ENCODE peak calls at places on chromosomes 11 and 22, in six cellular contexts. T is tibial nerve, D is stomach, E is HepG2, Y is A549, V is H1. L is an unnamed sample.

GRCh38 chr11:4636962-4637661 is at the start of gene OR51D1:
- DNase-seq in T (peak; percentile 69), D (peak; percentile 79), E (peak; percentile 41), Y (peak; percentile 66), V (peak; percentile 33), L (no peak)

GRCh38 chr11:126375726-126376125 is 20.2 kb downstream of the ST3GAL4 start:
- DNase-seq in T (no peak), D (no peak), E (no peak), Y (no peak), V (no peak), L (no peak)

GRCh38 chr11:96155627-96156378 is 187.2 kb downstream of the MAML2 start:
- DNase-seq in T (peak; percentile 79), D (peak; percentile 34), E (peak; percentile 64), Y (peak; percentile 76), V (no peak), L (peak; percentile 81)

GRCh38 chr22:45212306-45212709 is 28.4 kb downstream of the KIAA0930 start:
- DNase-seq in T (peak; percentile 44), D (peak; percentile 38), E (no peak), Y (peak; percentile 74), V (no peak), L (no peak)

GRCh38 chr11:6943131-6943530 is 16.9 kb downstream of the ZNF215 start:
- DNase-seq in T (no peak), D (no peak), E (no peak), Y (no peak), V (no peak), L (no peak)

GRCh38 chr11:95671768-95672167 is 117.8 kb downstream of the FAM76B start:
- DNase-seq in T (no peak), D (no peak), E (no peak), Y (no peak), V (no peak), L (no peak)

GRCh38 chr22:46027219-46028068 is 50.5 kb upstream of the WNT7B start:
- DNase-seq in T (no peak), D (peak; percentile 76), E (peak; percentile 46), Y (no peak), V (no peak), L (peak; percentile 82)

GRCh38 chr11:3202305-3202704 is 16.3 kb downstream of the MRGPRG start:
- DNase-seq in T (no peak), D (no peak), E (no peak), Y (no peak), V (no peak), L (no peak)

GRCh38 chr22:24695958-24696511 is 78.5 kb downstream of the PIWIL3 start:
- DNase-seq in T (no peak), D (peak; percentile 47), E (no peak), Y (no peak), V (no peak), L (no peak)

GRCh38 chr11:115126515-115127208 is 377.6 kb downstream of the CADM1 start:
- DNase-seq in T (no peak), D (no peak), E (no peak), Y (no peak), V (no peak), L (no peak)

GRCh38 chr22:45240810-45241631 is at the start of gene KIAA0930:
- DNase-seq in T (peak; percentile 65), D (peak; percentile 81), E (peak; percentile 53), Y (peak; percentile 75), V (no peak), L (peak; percentile 93)

GRCh38 chr11:20031155-20032001 is 128.9 kb downstream of the DBX1 start:
- DNase-seq in T (no peak), D (no peak), E (peak; percentile 87), Y (no peak), V (no peak), L (no peak)

GRCh38 chr11:94603587-94603986 is 36.4 kb downstream of the PIWIL4 start:
- DNase-seq in T (no peak), D (no peak), E (no peak), Y (no peak), V (no peak), L (no peak)

GRCh38 chr11:125452125-125452470 is 44.0 kb downstream of the FEZ1 start:
- DNase-seq in T (no peak), D (no peak), E (no peak), Y (no peak), V (no peak), L (no peak)

GRCh38 chr11:57798905-57799559 is 37.4 kb downstream of the CTNND1 start:
- DNase-seq in T (no peak), D (peak; percentile 86), E (peak; percentile 69), Y (peak; percentile 67), V (no peak), L (peak; percentile 76)

GRCh38 chr11:40291304-40292100 is 1168.0 kb downstream of the LRRC4C start:
- DNase-seq in T (no peak), D (no peak), E (no peak), Y (no peak), V (no peak), L (no peak)

GRCh38 chr11:2298795-2299747 is 2.6 kb downstream of the C11orf21 start:
- DNase-seq in T (peak; percentile 4), D (peak; percentile 48), E (peak; percentile 63), Y (peak; percentile 59), V (peak; percentile 25), L (peak; percentile 77)

GRCh38 chr11:87722756-87723599 is 452.3 kb downstream of the RAB38 start:
- DNase-seq in T (no peak), D (peak; percentile 43), E (peak; percentile 7), Y (peak; percentile 23), V (no peak), L (no peak)

GRCh38 chr11:76665921-76666351 is 4.6 kb downstream of the LRRC32 start:
- DNase-seq in T (no peak), D (no peak), E (no peak), Y (no peak), V (no peak), L (peak; percentile 56)

GRCh38 chr11:122038543-122038942 is 77.5 kb downstream of the BLID start:
- DNase-seq in T (no peak), D (no peak), E (no peak), Y (no peak), V (no peak), L (no peak)

GRCh38 chr11:13216019-13217006 is 61.3 kb upstream of the BMAL1 start:
- DNase-seq in T (no peak), D (no peak), E (peak; percentile 37), Y (peak; percentile 90), V (no peak), L (no peak)

GRCh38 chr11:88357323-88358039 is 19.9 kb upstream of the CTSC start:
- DNase-seq in T (no peak), D (no peak), E (no peak), Y (peak; percentile 47), V (no peak), L (no peak)

GRCh38 chr22:36048911-36049677 is 20.5 kb upstream of the RBFOX2 start:
- DNase-seq in T (no peak), D (no peak), E (no peak), Y (no peak), V (no peak), L (no peak)

GRCh38 chr22:35688913-35689675 is 28.6 kb upstream of the APOL5 start:
- DNase-seq in T (no peak), D (no peak), E (no peak), Y (no peak), V (no peak), L (no peak)

GRCh38 chr11:44101098-44101497 is 5.6 kb downstream of the EXT2 start:
- DNase-seq in T (no peak), D (no peak), E (no peak), Y (no peak), V (no peak), L (no peak)

GRCh38 chr11:65900125-65900898 is at the start of gene FOSL1:
- DNase-seq in T (peak; percentile 64), D (peak; percentile 96), E (peak; percentile 85), Y (peak; percentile 99), V (peak; percentile 91), L (peak; percentile 95)
- TF ChIP-seq EP300 in T (no peak), D (no peak), E (no peak), Y (no peak), V (no peak), L (no peak)

DNA sequence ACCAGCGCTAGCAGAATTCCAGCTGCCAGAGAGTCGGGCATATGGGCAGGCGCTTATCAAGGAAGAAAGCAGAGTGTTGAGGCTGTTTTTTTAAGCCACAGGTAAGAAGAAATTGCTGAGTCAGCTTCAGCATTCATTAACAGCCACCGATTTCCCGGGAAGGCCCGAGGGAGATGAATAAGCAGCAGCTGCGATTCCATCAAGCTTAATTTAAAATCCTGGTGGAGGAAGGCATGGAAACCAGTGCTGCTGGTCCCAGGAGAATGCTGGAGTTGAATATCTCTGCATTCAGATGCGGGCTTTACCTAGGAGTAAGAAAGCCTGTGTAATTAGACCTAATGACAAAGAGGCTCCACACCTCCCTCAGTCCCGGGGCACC is 168.8 kb downstream of the BRD1 start:
- DNase-seq in T (no peak), D (no peak), E (no peak), Y (no peak), V (no peak), L (no peak)
- TF ChIP-seq EP300 in T (no peak), D (no peak), E (no peak), Y (no peak), V (no peak), L (no peak)

GRCh38 chr22:21828268-21828638 is 39.2 kb downstream of the MAPK1 start:
- DNase-seq in T (no peak), D (no peak), E (no peak), Y (no peak), V (no peak), L (no peak)

GRCh38 chr22:21827628-21828267 is 39.7 kb downstream of the MAPK1 start:
- DNase-seq in T (no peak), D (no peak), E (no peak), Y (no peak), V (no peak), L (no peak)

GRCh38 chr22:21826204-21826603 is 41.2 kb downstream of the MAPK1 start:
- DNase-seq in T (no peak), D (no peak), E (no peak), Y (no peak), V (no peak), L (no peak)

GRCh38 chr22:21824439-21824912 is 43.0 kb downstream of the MAPK1 start:
- DNase-seq in T (no peak), D (no peak), E (no peak), Y (no peak), V (no peak), L (no peak)

GRCh38 chr22:21823740-21824438 is 43.6 kb downstream of the MAPK1 start:
- DNase-seq in T (no peak), D (no peak), E (no peak), Y (no peak), V (no peak), L (no peak)
- TF ChIP-seq EP300 in T (no peak), D (no peak), E (no peak), Y (no peak), V (no peak), L (no peak)

GRCh38 chr22:18034076-18034475 is 9.7 kb upstream of the MICAL3 start:
- DNase-seq in T (no peak), D (no peak), E (no peak), Y (no peak), V (no peak), L (peak; percentile 7)

GRCh38 chr22:18033204-18033998 is 9.0 kb upstream of the MICAL3 start:
- DNase-seq in T (no peak), D (no peak), E (no peak), Y (no peak), V (no peak), L (peak; percentile 26)

GRCh38 chr22:18029686-18030267 is 5.4 kb upstream of the MICAL3 start:
- DNase-seq in T (no peak), D (no peak), E (no peak), Y (no peak), V (no peak), L (no peak)

GRCh38 chr22:18031670-18032454 is 7.5 kb upstream of the MICAL3 start:
- DNase-seq in T (no peak), D (no peak), E (no peak), Y (peak; percentile 80), V (no peak), L (no peak)

GRCh38 chr22:18032455-18033101 is 8.2 kb upstream of the MICAL3 start:
- DNase-seq in T (no peak), D (no peak), E (no peak), Y (peak; percentile 48), V (no peak), L (peak; percentile 15)
- TF ChIP-seq EP300 in T (no peak), D (no peak), E (no peak), Y (no peak), V (no peak), L (no peak)